ENCODE peak calls at places on chromosomes 3 and 15, in ten cellular contexts. U, G, T, W, J, F, R, H, M and I are unnamed samples.

GRCh38 chr3:44210967-44211366 is 30.7 kb upstream of the TOPAZ1 start:
- DNase-seq in U (no peak), G (no peak), T (no peak), W (no peak), J (no peak), F (no peak), R (no peak), H (no peak), M (no peak), I (no peak)

GRCh38 chr3:38634133-38634532 is 15.4 kb downstream of the SCN5A start:
- DNase-seq in U (peak; percentile 88), G (peak; percentile 41), T (no peak), W (no peak), J (no peak), F (peak; percentile 49), R (peak; percentile 44), H (no peak), M (no peak), I (no peak)

GRCh38 chr15:74725845-74726773 is 781 bp upstream of the CYP1A1 start:
- DNase-seq in U (no peak), G (peak; percentile 38), T (no peak), W (peak; percentile 14), J (peak; percentile 77), F (no peak), R (no peak), H (peak; percentile 46), M (no peak), I (no peak)

GRCh38 chr15:74258456-74259323 is 22.6 kb downstream of the CCDC33 start:
- DNase-seq in U (no peak), G (no peak), T (no peak), W (no peak), J (no peak), F (no peak), R (no peak), H (no peak), M (no peak), I (no peak)

GRCh38 chr3:177041730-177042551 is 155.3 kb downstream of the TBL1XR1 start:
- DNase-seq in U (no peak), G (no peak), T (no peak), W (no peak), J (no peak), F (no peak), R (no peak), H (no peak), M (no peak), I (no peak)

GRCh38 chr3:118550556-118550955 is 484.1 kb downstream of the IGSF11 start:
- DNase-seq in U (no peak), G (no peak), T (no peak), W (no peak), J (no peak), F (no peak), R (no peak), H (no peak), M (no peak), I (no peak)

GRCh38 chr3:29335438-29335837 is 54.6 kb downstream of the RBMS3 start:
- DNase-seq in U (peak; percentile 95), G (peak; percentile 95), T (peak; percentile 39), W (no peak), J (no peak), F (peak; percentile 100), R (peak; percentile 96), H (no peak), M (peak; percentile 96), I (peak; percentile 15)

GRCh38 chr3:14371573-14372474 is 30.6 kb upstream of the SLC6A6 start:
- DNase-seq in U (peak; percentile 90), G (peak; percentile 82), T (no peak), W (no peak), J (peak; percentile 11), F (peak; percentile 64), R (peak; percentile 15), H (no peak), M (peak; percentile 24), I (peak; percentile 77)

GRCh38 chr3:71659758-71660666 is 65.2 kb downstream of the EIF4E3 start:
- DNase-seq in U (no peak), G (no peak), T (no peak), W (no peak), J (peak; percentile 5), F (peak; percentile 29), R (no peak), H (no peak), M (peak; percentile 38), I (no peak)

GRCh38 chr3:31634485-31634884 is 101.8 kb downstream of the STT3B start:
- DNase-seq in U (peak; percentile 32), G (no peak), T (no peak), W (no peak), J (no peak), F (peak; percentile 61), R (peak; percentile 15), H (no peak), M (no peak), I (no peak)

GRCh38 chr3:150597646-150598045 is 5.5 kb upstream of the SELENOT start:
- DNase-seq in U (no peak), G (no peak), T (no peak), W (no peak), J (no peak), F (no peak), R (no peak), H (no peak), M (no peak), I (no peak)

GRCh38 chr3:187919018-187919417 is 173.8 kb upstream of the BCL6 start:
- DNase-seq in U (no peak), G (no peak), T (no peak), W (peak; percentile 32), J (peak; percentile 79), F (peak; percentile 65), R (no peak), H (peak; percentile 28), M (no peak), I (no peak)

GRCh38 chr3:25181096-25181495 is 247.0 kb upstream of the RARB start:
- DNase-seq in U (no peak), G (no peak), T (no peak), W (no peak), J (no peak), F (no peak), R (no peak), H (no peak), M (no peak), I (no peak)

GRCh38 chr3:154850921-154851320 is 229.2 kb upstream of the MME start:
- DNase-seq in U (no peak), G (no peak), T (no peak), W (no peak), J (no peak), F (no peak), R (no peak), H (no peak), M (no peak), I (no peak)

GRCh38 chr3:106819445-106819844 is 557.8 kb upstream of the CCDC54 start:
- DNase-seq in U (no peak), G (no peak), T (no peak), W (no peak), J (no peak), F (no peak), R (no peak), H (no peak), M (no peak), I (no peak)

GRCh38 chr15:100710744-100711478 is 108.5 kb downstream of the ASB7 start:
- DNase-seq in U (no peak), G (no peak), T (no peak), W (no peak), J (no peak), F (no peak), R (no peak), H (no peak), M (no peak), I (no peak)

GRCh38 chr3:140285380-140285779 is 350.4 kb downstream of the CLSTN2 start:
- DNase-seq in U (no peak), G (no peak), T (peak; percentile 54), W (no peak), J (no peak), F (no peak), R (no peak), H (no peak), M (no peak), I (peak; percentile 2)

GRCh38 chr3:45402138-45402537 is 13.8 kb downstream of the LARS2 start:
- DNase-seq in U (no peak), G (no peak), T (no peak), W (no peak), J (no peak), F (no peak), R (no peak), H (no peak), M (no peak), I (no peak)

GRCh38 chr3:174439621-174440349 is 419.3 kb upstream of the NAALADL2 start:
- DNase-seq in U (peak; percentile 89), G (peak; percentile 88), T (peak; percentile 18), W (no peak), J (no peak), F (peak; percentile 99), R (peak; percentile 94), H (no peak), M (peak; percentile 97), I (no peak)

GRCh38 chr3:123658118-123658859 is 73.4 kb upstream of the HACD2 start:
- DNase-seq in U (no peak), G (no peak), T (no peak), W (no peak), J (no peak), F (peak; percentile 93), R (no peak), H (no peak), M (peak; percentile 62), I (no peak)

GRCh38 chr15:60343221-60343970 is 54.4 kb downstream of the ANXA2 start:
- DNase-seq in U (peak; percentile 30), G (no peak), T (no peak), W (no peak), J (no peak), F (peak; percentile 34), R (no peak), H (no peak), M (no peak), I (no peak)

GRCh38 chr3:187041362-187042061 is 97.8 kb downstream of the RPL39L start:
- DNase-seq in U (no peak), G (no peak), T (peak; percentile 25), W (peak; percentile 26), J (peak; percentile 73), F (peak; percentile 66), R (no peak), H (no peak), M (peak; percentile 25), I (no peak)

GRCh38 chr15:33195283-33195682 is 769 bp upstream of the FMN1 start:
- DNase-seq in U (peak; percentile 60), G (no peak), T (no peak), W (no peak), J (peak; percentile 5), F (no peak), R (no peak), H (no peak), M (no peak), I (no peak)

GRCh38 chr3:107361633-107362032 is 15.6 kb upstream of the CCDC54 start:
- DNase-seq in U (no peak), G (no peak), T (no peak), W (no peak), J (no peak), F (no peak), R (no peak), H (no peak), M (no peak), I (no peak)

GRCh38 chr3:140128217-140129137 is 193.5 kb downstream of the CLSTN2 start:
- DNase-seq in U (peak; percentile 32), G (peak; percentile 42), T (peak; percentile 96), W (no peak), J (peak; percentile 41), F (no peak), R (no peak), H (peak; percentile 10), M (no peak), I (peak; percentile 3)